ENCODE peak calls at places on chromosomes 5 and 9, in six cellular contexts. B is substantia nigra; Z is A549; R is NCI-H2171; X is stimulated activated CD4-positive, alpha-beta T cell treated with anti-CD3 and anti-CD28 coated beads, Interleukin-15, amount 100 ng/mL, for 24 hours; Y is AG20443. S is an unnamed sample.

GRCh38 chr5:74130141-74130897 is 504.3 kb downstream of the ARHGEF28 start:
- DNase-seq in Y (no peak), X (no peak), B (no peak), Z (no peak), R (peak; percentile 42), S (no peak)

GRCh38 chr5:126490167-126490937 is 67.1 kb downstream of the GRAMD2B start:
- DNase-seq in R (no peak), Z (no peak), Y (peak; percentile 73), X (no peak), B (peak; percentile 31), S (peak; percentile 10)

GRCh38 chr5:181052526-181052927 is 12.5 kb downstream of the BTNL9 start:
- DNase-seq in B (no peak), Z (no peak), R (no peak), X (peak; percentile 41), Y (no peak), S (no peak)

GRCh38 chr5:176570044-176570443 is 20.9 kb downstream of the CDHR2 start:
- DNase-seq in R (no peak), B (no peak), X (no peak), Y (no peak), Z (no peak), S (no peak)

GRCh38 chr5:144144956-144145751 is 25.3 kb downstream of the YIPF5 start:
- DNase-seq in B (no peak), Y (no peak), Z (no peak), X (no peak), R (no peak), S (no peak)

GRCh38 chr5:78547171-78547570 is 101.4 kb downstream of the LHFPL2 start:
- DNase-seq in R (no peak), Z (no peak), Y (no peak), X (no peak), B (no peak), S (no peak)

GRCh38 chr5:44536650-44537260 is 147.5 kb upstream of the FGF10 start:
- DNase-seq in Z (peak; percentile 10), Y (peak; percentile 52), X (peak; percentile 32), R (peak; percentile 6), B (peak; percentile 2), S (peak; percentile 54)

GRCh38 chr5:161155451-161155850 is 303.4 kb upstream of the ATP10B start:
- DNase-seq in R (no peak), Z (no peak), Y (no peak), B (no peak), X (no peak), S (no peak)

GRCh38 chr9:131423171-131423581 is 29.3 kb downstream of the PRRC2B start:
- DNase-seq in R (peak; percentile 84), Y (peak; percentile 80), B (peak; percentile 55), Z (peak; percentile 58), X (no peak), S (no peak)

GRCh38 chr5:35177783-35178182 is 52.5 kb downstream of the PRLR start:
- DNase-seq in Y (no peak), R (no peak), Z (no peak), X (no peak), B (no peak), S (no peak)

GRCh38 chr9:98887918-98888510 is 55.7 kb upstream of the COL15A1 start:
- DNase-seq in R (peak; percentile 8), Y (no peak), X (no peak), Z (no peak), B (no peak), S (no peak)

GRCh38 chr9:127801955-127802575 is 617 bp upstream of the FPGS start:
- DNase-seq in Z (no peak), R (peak; percentile 69), X (no peak), Y (no peak), B (no peak), S (no peak)

GRCh38 chr9:89883401-89884341 is 278.9 kb downstream of the GADD45G start:
- DNase-seq in R (no peak), Z (no peak), B (no peak), Y (no peak), X (no peak), S (no peak)